ENCODE peak calls at places on chromosome X, in seven cellular contexts. D, E, A, F, X, U and T are unnamed samples.

GRCh38 chrX:130829526-130830515 is 73.2 kb downstream of the ENOX2 start:
- DNase-seq in D (no peak), E (no peak), A (no peak), F (no peak), X (no peak), U (no peak), T (no peak)

GRCh38 chrX:154308108-154308946 is 12.7 kb downstream of the TKTL1 start:
- DNase-seq in D (peak), E (peak), A (peak), F (no peak), X (no peak), U (peak), T (peak)

GRCh38 chrX:152895724-152896420 is 2.0 kb upstream of the ZNF185 start:
- DNase-seq in D (peak), E (no peak), A (no peak), F (no peak), X (no peak), U (peak), T (no peak)

GRCh38 chrX:103215037-103215767 is at the start of gene BEX4:
- DNase-seq in D (no peak), E (peak), A (peak), F (peak), X (no peak), U (peak), T (peak)

GRCh38 chrX:67544281-67544680 is 460 bp downstream of the AR start:
- DNase-seq in D (no peak), E (no peak), A (no peak), F (no peak), X (no peak), U (no peak), T (peak)

GRCh38 chrX:134774190-134775048 is 116.1 kb upstream of the PLAC1 start:
- DNase-seq in D (no peak), E (peak), A (no peak), F (no peak), X (no peak), U (no peak), T (no peak)

GRCh38 chrX:3449287-3449686 is 102.8 kb upstream of the MXRA5 start:
- DNase-seq in D (no peak), E (no peak), A (no peak), F (no peak), X (peak), U (no peak), T (peak)

GRCh38 chrX:9706426-9706825 is 59.2 kb downstream of the GPR143 start:
- DNase-seq in D (no peak), E (no peak), A (no peak), F (no peak), X (no peak), U (no peak), T (no peak)

GRCh38 chrX:19789782-19790181 is 97.6 kb downstream of the SH3KBP1 start:
- DNase-seq in D (no peak), E (no peak), A (no peak), F (no peak), X (no peak), U (no peak), T (no peak)

GRCh38 chrX:15866141-15866540 is 11.5 kb upstream of the AP1S2 start:
- DNase-seq in D (no peak), E (no peak), A (no peak), F (no peak), X (no peak), U (no peak), T (no peak)

GRCh38 chrX:120207009-120207610 is 43.5 kb upstream of the ZBTB33 start:
- DNase-seq in D (no peak), E (no peak), A (no peak), F (no peak), X (no peak), U (no peak), T (no peak)

GRCh38 chrX:68940601-68941000 is 111.8 kb downstream of the EFNB1 start:
- DNase-seq in D (no peak), E (no peak), A (no peak), F (no peak), X (no peak), U (no peak), T (no peak)